ENCODE peak calls at places on chromosomes 2 and 18, in four cellular contexts. K is H9, W is IMR-90, F is H1. G is an unnamed sample.

GRCh38 chr2:119671011-119671410 is 8.0 kb upstream of the TMEM177 start:
- DNase-seq in K (no peak), F (no peak), W (no peak), G (no peak)

GRCh38 chr2:209864716-209865295 is 93.2 kb downstream of the UNC80 start:
- DNase-seq in W (no peak), K (peak; percentile 62), F (peak; percentile 53), G (no peak)

GRCh38 chr18:70181015-70181414 is 24.5 kb downstream of the RTTN start:
- DNase-seq in K (no peak), W (peak; percentile 80), F (no peak), G (peak; percentile 72)

GRCh38 chr18:79507076-79507545 is 111.4 kb downstream of the NFATC1 start:
- DNase-seq in K (no peak), F (no peak), W (no peak), G (no peak)

GRCh38 chr18:79318142-79318673 is 77.5 kb upstream of the NFATC1 start:
- DNase-seq in K (no peak), F (no peak), W (no peak), G (no peak)

GRCh38 chr2:60152226-60152833 is 401.1 kb downstream of the BCL11A start:
- DNase-seq in W (peak; percentile 12), K (no peak), F (no peak), G (peak; percentile 6)

GRCh38 chr2:240387669-240388358 is 47.6 kb upstream of the GPC1 start:
- DNase-seq in W (peak; percentile 98), F (no peak), K (no peak), G (peak; percentile 90)

GRCh38 chr2:227366861-227367800 is 12.0 kb downstream of the TM4SF20 start:
- DNase-seq in F (no peak), K (no peak), W (peak; percentile 84), G (no peak)

GRCh38 chr2:27638709-27639108 is 9.9 kb downstream of the GPN1 start:
- DNase-seq in F (no peak), K (no peak), W (peak; percentile 90), G (no peak)

GRCh38 chr2:46776687-46777327 is 138.8 kb downstream of the MCFD2 start:
- DNase-seq in W (peak; percentile 79), K (peak; percentile 45), F (no peak), G (peak; percentile 70)

GRCh38 chr2:205787761-205788160 is 105.5 kb downstream of the NRP2 start:
- DNase-seq in K (no peak), W (no peak), F (no peak), G (no peak)

GRCh38 chr2:205783872-205784510 is 101.7 kb downstream of the NRP2 start:
- DNase-seq in F (no peak), W (no peak), K (no peak), G (no peak)

GRCh38 chr2:205781244-205781643 is 98.9 kb downstream of the NRP2 start:
- DNase-seq in W (no peak), K (no peak), F (no peak), G (no peak)

GRCh38 chr2:205786976-205787375 is 104.7 kb downstream of the NRP2 start:
- DNase-seq in F (no peak), K (no peak), W (no peak), G (no peak)

GRCh38 chr2:205785507-205786222 is 103.4 kb downstream of the NRP2 start:
- DNase-seq in F (no peak), K (no peak), W (peak; percentile 52), G (no peak)
- H2BK15ac ChIP-seq in F (no peak overlapping the region), K (no peak overlapping the region), W (no peak overlapping the region), G (no peak overlapping the region)

GRCh38 chr18:75057169-75057789 is 151.7 kb downstream of the PTGR3 start:
- DNase-seq in K (no peak), W (no peak), F (no peak), G (no peak)
- H2AK5ac ChIP-seq in K (no peak overlapping the region), W (no peak overlapping the region), F (no peak overlapping the region), G (no peak overlapping the region)

GRCh38 chr2:229314117-229314516 is 43.0 kb upstream of the PID1 start:
- DNase-seq in K (no peak), F (no peak), W (no peak), G (no peak)
- H3K79me1 ChIP-seq in K (no peaks in the 10 kb centered on the region), F (no peaks in the 10 kb centered on the region), W (no peaks in the 10 kb centered on the region), G (no peaks in the 10 kb centered on the region)

GRCh38 chr2:43159797-43160196 is 66.6 kb downstream of the ZFP36L2 start:
- DNase-seq in K (no peak), F (no peak), W (no peak), G (no peak)

GRCh38 chr2:43160778-43161177 is 65.6 kb downstream of the ZFP36L2 start:
- DNase-seq in W (no peak), K (no peak), F (no peak), G (no peak)

GRCh38 chr2:43163365-43163715 is 63.1 kb downstream of the ZFP36L2 start:
- DNase-seq in K (no peak), F (no peak), W (no peak), G (no peak)

GRCh38 chr2:43164686-43165085 is 61.7 kb downstream of the ZFP36L2 start:
- DNase-seq in W (no peak), K (no peak), F (no peak), G (no peak)

GRCh38 chr2:43161650-43162542 is 64.5 kb downstream of the ZFP36L2 start:
- DNase-seq in K (no peak), W (no peak), F (no peak), G (no peak)
- H2BK15ac ChIP-seq in K (no peak overlapping the region), W (no peak overlapping the region), F (no peak overlapping the region), G (peak overlapping the region; percentile 34)

G was measured in mesenchymal stem cell.